ENCODE peak calls at places on chromosomes 6 and 20, in nine cellular contexts. One of them, this sample, is unnamed.

GRCh38 chr20:7155282-7155681 is 387.8 kb downstream of the BMP2 start:
- DNase-seq in GM03348: no peak
- DNase-seq in stromal cell of bone marrow: no peak
- DNase-seq in germinal center: no peak
- DNase-seq in HEK293T: no peak
- DNase-seq in stimulated activated naive B cell treated with anti-CD40 and anti-IgM and Interleukin-4, amounts not matched to agents 10 μg/mL and 1 μg/mL and 100 μg/mL, for 72 hours: no peak
- DNase-seq in hypothalamus: no peak
- DNase-seq in neural progenitor cell: no peak
- DNase-seq in mucosa of descending colon: no peak
- DNase-seq in this sample: no peak

GRCh38 chr6:83824388-83824801 is 28.8 kb upstream of the RIPPLY2 start:
- DNase-seq in HEK293T: no peak
- DNase-seq in neural progenitor cell: no peak
- DNase-seq in germinal center: no peak
- DNase-seq in mucosa of descending colon: no peak
- DNase-seq in hypothalamus: no peak
- DNase-seq in stimulated activated naive B cell treated with anti-CD40 and anti-IgM and Interleukin-4, amounts not matched to agents 10 μg/mL and 1 μg/mL and 100 μg/mL, for 72 hours: no peak
- DNase-seq in GM03348: no peak
- DNase-seq in stromal cell of bone marrow: no peak
- DNase-seq in this sample: no peak

GRCh38 chr6:11681770-11682169 is 96.8 kb downstream of the ADTRP start:
- DNase-seq in stromal cell of bone marrow: no peak
- DNase-seq in germinal center: no peak
- DNase-seq in stimulated activated naive B cell treated with anti-CD40 and anti-IgM and Interleukin-4, amounts not matched to agents 10 μg/mL and 1 μg/mL and 100 μg/mL, for 72 hours: no peak
- DNase-seq in GM03348: no peak
- DNase-seq in hypothalamus: no peak
- DNase-seq in mucosa of descending colon: no peak
- DNase-seq in neural progenitor cell: no peak
- DNase-seq in HEK293T: no peak
- DNase-seq in this sample: no peak

GRCh38 chr6:157099912-157100593 is 223.3 kb downstream of the TMEM242 start:
- DNase-seq in HEK293T: no peak
- DNase-seq in stimulated activated naive B cell treated with anti-CD40 and anti-IgM and Interleukin-4, amounts not matched to agents 10 μg/mL and 1 μg/mL and 100 μg/mL, for 72 hours: peak
- DNase-seq in GM03348: no peak
- DNase-seq in neural progenitor cell: no peak
- DNase-seq in hypothalamus: no peak
- DNase-seq in mucosa of descending colon: no peak
- DNase-seq in germinal center: peak
- DNase-seq in stromal cell of bone marrow: no peak
- DNase-seq in this sample: peak

GRCh38 chr20:56273491-56273890 is 25.0 kb downstream of the MC3R start:
- DNase-seq in germinal center: no peak
- DNase-seq in hypothalamus: no peak
- DNase-seq in neural progenitor cell: no peak
- DNase-seq in mucosa of descending colon: no peak
- DNase-seq in GM03348: no peak
- DNase-seq in stromal cell of bone marrow: no peak
- DNase-seq in stimulated activated naive B cell treated with anti-CD40 and anti-IgM and Interleukin-4, amounts not matched to agents 10 μg/mL and 1 μg/mL and 100 μg/mL, for 72 hours: no peak
- DNase-seq in HEK293T: no peak
- DNase-seq in this sample: no peak

GRCh38 chr20:38173237-38174156 is 8.4 kb upstream of the TGM2 start:
- DNase-seq in HEK293T: no peak
- DNase-seq in hypothalamus: no peak
- DNase-seq in mucosa of descending colon: peak
- DNase-seq in germinal center: no peak
- DNase-seq in GM03348: peak
- DNase-seq in neural progenitor cell: peak
- DNase-seq in stromal cell of bone marrow: peak
- DNase-seq in stimulated activated naive B cell treated with anti-CD40 and anti-IgM and Interleukin-4, amounts not matched to agents 10 μg/mL and 1 μg/mL and 100 μg/mL, for 72 hours: no peak
- DNase-seq in this sample: no peak

GRCh38 chr20:46084805-46085792 is 4.7 kb downstream of the NCOA5 start:
- DNase-seq in mucosa of descending colon: no peak
- DNase-seq in hypothalamus: no peak
- DNase-seq in stromal cell of bone marrow: no peak
- DNase-seq in germinal center: no peak
- DNase-seq in GM03348: peak
- DNase-seq in stimulated activated naive B cell treated with anti-CD40 and anti-IgM and Interleukin-4, amounts not matched to agents 10 μg/mL and 1 μg/mL and 100 μg/mL, for 72 hours: no peak
- DNase-seq in HEK293T: no peak
- DNase-seq in neural progenitor cell: no peak
- DNase-seq in this sample: no peak

GRCh38 chr6:45116714-45117410 is 211.3 kb upstream of the RUNX2 start:
- DNase-seq in mucosa of descending colon: no peak
- DNase-seq in GM03348: peak
- DNase-seq in stimulated activated naive B cell treated with anti-CD40 and anti-IgM and Interleukin-4, amounts not matched to agents 10 μg/mL and 1 μg/mL and 100 μg/mL, for 72 hours: no peak
- DNase-seq in neural progenitor cell: no peak
- DNase-seq in germinal center: no peak
- DNase-seq in HEK293T: no peak
- DNase-seq in hypothalamus: no peak
- DNase-seq in stromal cell of bone marrow: peak
- DNase-seq in this sample: no peak

GRCh38 chr6:7215798-7216231 is 97.2 kb downstream of the SSR1 start:
- DNase-seq in neural progenitor cell: no peak
- DNase-seq in germinal center: no peak
- DNase-seq in GM03348: no peak
- DNase-seq in stimulated activated naive B cell treated with anti-CD40 and anti-IgM and Interleukin-4, amounts not matched to agents 10 μg/mL and 1 μg/mL and 100 μg/mL, for 72 hours: no peak
- DNase-seq in stromal cell of bone marrow: no peak
- DNase-seq in HEK293T: no peak
- DNase-seq in hypothalamus: no peak
- DNase-seq in mucosa of descending colon: peak
- DNase-seq in this sample: no peak

GRCh38 chr6:166989427-166990034 is 9.7 kb upstream of the CEP43 start:
- DNase-seq in stimulated activated naive B cell treated with anti-CD40 and anti-IgM and Interleukin-4, amounts not matched to agents 10 μg/mL and 1 μg/mL and 100 μg/mL, for 72 hours: no peak
- DNase-seq in GM03348: peak
- DNase-seq in mucosa of descending colon: no peak
- DNase-seq in HEK293T: no peak
- DNase-seq in hypothalamus: no peak
- DNase-seq in germinal center: peak
- DNase-seq in neural progenitor cell: peak
- DNase-seq in stromal cell of bone marrow: no peak
- DNase-seq in this sample: peak

GRCh38 chr6:3455121-3455489 is 1.7 kb downstream of the SLC22A23 start:
- DNase-seq in hypothalamus: no peak
- DNase-seq in neural progenitor cell: no peak
- DNase-seq in GM03348: no peak
- DNase-seq in mucosa of descending colon: peak
- DNase-seq in germinal center: no peak
- DNase-seq in HEK293T: no peak
- DNase-seq in stimulated activated naive B cell treated with anti-CD40 and anti-IgM and Interleukin-4, amounts not matched to agents 10 μg/mL and 1 μg/mL and 100 μg/mL, for 72 hours: no peak
- DNase-seq in stromal cell of bone marrow: no peak
- DNase-seq in this sample: peak

GRCh38 chr6:43445576-43445975 is 9.8 kb downstream of the DLK2 start:
- DNase-seq in neural progenitor cell: no peak
- DNase-seq in HEK293T: no peak
- DNase-seq in stimulated activated naive B cell treated with anti-CD40 and anti-IgM and Interleukin-4, amounts not matched to agents 10 μg/mL and 1 μg/mL and 100 μg/mL, for 72 hours: no peak
- DNase-seq in stromal cell of bone marrow: no peak
- DNase-seq in GM03348: no peak
- DNase-seq in germinal center: no peak
- DNase-seq in mucosa of descending colon: no peak
- DNase-seq in hypothalamus: no peak
- DNase-seq in this sample: no peak

GRCh38 chr20:12113468-12114371 is 196.0 kb downstream of the BTBD3 start:
- DNase-seq in hypothalamus: no peak
- DNase-seq in HEK293T: no peak
- DNase-seq in GM03348: peak
- DNase-seq in stromal cell of bone marrow: peak
- DNase-seq in stimulated activated naive B cell treated with anti-CD40 and anti-IgM and Interleukin-4, amounts not matched to agents 10 μg/mL and 1 μg/mL and 100 μg/mL, for 72 hours: no peak
- DNase-seq in germinal center: no peak
- DNase-seq in neural progenitor cell: no peak
- DNase-seq in mucosa of descending colon: no peak
- DNase-seq in this sample: no peak

GRCh38 chr6:51415501-51415900 is 596.8 kb downstream of the TFAP2B start:
- DNase-seq in stimulated activated naive B cell treated with anti-CD40 and anti-IgM and Interleukin-4, amounts not matched to agents 10 μg/mL and 1 μg/mL and 100 μg/mL, for 72 hours: no peak
- DNase-seq in germinal center: no peak
- DNase-seq in GM03348: no peak
- DNase-seq in neural progenitor cell: no peak
- DNase-seq in mucosa of descending colon: no peak
- DNase-seq in hypothalamus: no peak
- DNase-seq in stromal cell of bone marrow: no peak
- DNase-seq in HEK293T: no peak
- DNase-seq in this sample: no peak

GRCh38 chr20:12383770-12384304 is 466.1 kb downstream of the BTBD3 start:
- DNase-seq in GM03348: no peak
- DNase-seq in mucosa of descending colon: no peak
- DNase-seq in stimulated activated naive B cell treated with anti-CD40 and anti-IgM and Interleukin-4, amounts not matched to agents 10 μg/mL and 1 μg/mL and 100 μg/mL, for 72 hours: no peak
- DNase-seq in germinal center: no peak
- DNase-seq in stromal cell of bone marrow: peak
- DNase-seq in HEK293T: no peak
- DNase-seq in hypothalamus: no peak
- DNase-seq in neural progenitor cell: no peak
- DNase-seq in this sample: no peak

GRCh38 chr6:54621285-54621684 is 225.3 kb upstream of the FAM83B start:
- DNase-seq in stimulated activated naive B cell treated with anti-CD40 and anti-IgM and Interleukin-4, amounts not matched to agents 10 μg/mL and 1 μg/mL and 100 μg/mL, for 72 hours: no peak
- DNase-seq in hypothalamus: no peak
- DNase-seq in neural progenitor cell: peak
- DNase-seq in stromal cell of bone marrow: no peak
- DNase-seq in germinal center: no peak
- DNase-seq in HEK293T: no peak
- DNase-seq in mucosa of descending colon: no peak
- DNase-seq in GM03348: no peak
- DNase-seq in this sample: no peak

This sample was measured in activated CD4-positive, alpha-beta memory T cell treated with anti-CD3 and anti-CD28 coated beads, Interleukin-2, amount 10 ng/mL, durations not matched to agents 7 days and 5 days.